ENCODE peak calls at places on chromosomes 1 and 21, in six cellular contexts. A, C, G, B, O and N are unnamed samples.

GRCh38 chr1:53562256-53562982 is 103.2 kb downstream of the DMRTB1 start:
- DNase-seq in A (no peak), C (no peak), G (no peak), B (no peak), O (no peak), N (no peak)

GRCh38 chr1:207838156-207839082 is 72.5 kb downstream of the CD34 start:
- DNase-seq in A (no peak), C (no peak), G (no peak), B (peak), O (no peak), N (no peak)

GRCh38 chr1:202058001-202058908 is 47.9 kb downstream of the ELF3 start:
- DNase-seq in A (peak), C (peak), G (peak), B (peak), O (no peak), N (peak)

GRCh38 chr1:18856435-18856834 is 3.0 kb downstream of the TAS1R2 start:
- DNase-seq in A (no peak), C (no peak), G (no peak), B (no peak), O (no peak), N (no peak)

GRCh38 chr1:211783266-211783665 is 47.3 kb downstream of the LPGAT1 start:
- DNase-seq in A (peak), C (no peak), G (no peak), B (no peak), O (no peak), N (no peak)

GRCh38 chr1:78426398-78426797 is 64.4 kb upstream of the PTGFR start:
- DNase-seq in A (no peak), C (no peak), G (no peak), B (no peak), O (no peak), N (no peak)

GRCh38 chr1:25795227-25795626 is 4.8 kb upstream of the SELENON start:
- DNase-seq in A (no peak), C (no peak), G (no peak), B (no peak), O (no peak), N (no peak)

GRCh38 chr1:40153073-40153770 is 8.0 kb upstream of the RLF start:
- DNase-seq in A (peak), C (peak), G (peak), B (peak), O (peak), N (peak)

GRCh38 chr1:201020647-201021332 is 2.7 kb downstream of the KIF21B start:
- DNase-seq in A (no peak), C (peak), G (no peak), B (peak), O (no peak), N (peak)

GRCh38 chr1:160208179-160209040 is 3.2 kb downstream of the PEA15 start:
- DNase-seq in A (peak), C (no peak), G (no peak), B (no peak), O (no peak), N (no peak)

GRCh38 chr1:66244429-66244828 is 289.5 kb upstream of the SGIP1 start:
- DNase-seq in A (no peak), C (no peak), G (no peak), B (no peak), O (no peak), N (no peak)

GRCh38 chr1:19439464-19440171 is 45.7 kb downstream of the CAPZB start:
- DNase-seq in A (peak), C (peak), G (no peak), B (peak), O (no peak), N (peak)

GRCh38 chr1:15191785-15192184 is 38.2 kb downstream of the TMEM51 start:
- DNase-seq in A (no peak), C (no peak), G (no peak), B (no peak), O (no peak), N (no peak)

GRCh38 chr1:171739646-171740045 is 2.2 kb downstream of the VAMP4 start:
- DNase-seq in A (peak), C (no peak), G (no peak), B (no peak), O (no peak), N (no peak)

GRCh38 chr1:3373700-3374405 is 80.6 kb upstream of the ARHGEF16 start:
- DNase-seq in A (no peak), C (no peak), G (no peak), B (no peak), O (no peak), N (no peak)

GRCh38 chr1:88061106-88061829 is 622.8 kb upstream of the PKN2 start:
- DNase-seq in A (peak), C (peak), G (peak), B (peak), O (no peak), N (peak)

GRCh38 chr1:92484472-92485373 is 2.0 kb downstream of the GFI1 start:
- DNase-seq in A (peak), C (peak), G (no peak), B (no peak), O (no peak), N (peak)

GRCh38 chr1:57118948-57119637 is 153.3 kb upstream of the C8B start:
- DNase-seq in A (no peak), C (no peak), G (no peak), B (no peak), O (no peak), N (no peak)

GRCh38 chr1:147673816-147674215 is 3.5 kb upstream of the ACP6 start:
- DNase-seq in A (no peak), C (no peak), G (no peak), B (no peak), O (no peak), N (no peak)
- TF ChIP-seq MYC in A (no peak), C (no peak), G (no peak), B (no peak), O (no peak), N (no peak)

GRCh38 chr1:155324041-155324716 is 3.5 kb downstream of the RUSC1 start:
- DNase-seq in A (peak), C (peak), G (peak), B (peak), O (peak), N (peak)

GRCh38 chr1:155322571-155322952 is 1.9 kb downstream of the RUSC1 start:
- DNase-seq in A (peak), C (no peak), G (no peak), B (no peak), O (no peak), N (peak)

GRCh38 chr1:155323729-155324040 is 3.0 kb downstream of the RUSC1 start:
- DNase-seq in A (peak), C (peak), G (peak), B (peak), O (no peak), N (peak)

GRCh38 chr1:155321577-155322497 is 1.1 kb downstream of the RUSC1 start:
- DNase-seq in A (peak), C (no peak), G (no peak), B (no peak), O (no peak), N (no peak)

GRCh38 chr1:155322953-155323728 is 2.4 kb downstream of the RUSC1 start:
- DNase-seq in A (peak), C (peak), G (peak), B (peak), O (no peak), N (peak)
- H3K4me3 ChIP-seq in A (peak), C (peak), G (peak), B (peak), O (peak), N (peak)

GRCh38 chr1:37391181-37391949 is 83.0 kb upstream of the ZC3H12A start:
- DNase-seq in A (no peak), C (peak), G (no peak), B (peak), O (no peak), N (peak)

GRCh38 chr1:37394574-37395464 is 79.6 kb upstream of the ZC3H12A start:
- DNase-seq in A (no peak), C (peak), G (no peak), B (no peak), O (no peak), N (no peak)

GRCh38 chr1:37393585-37394120 is 80.7 kb upstream of the ZC3H12A start:
- DNase-seq in A (no peak), C (no peak), G (no peak), B (no peak), O (no peak), N (no peak)

GRCh38 chr1:37392051-37392450 is 82.3 kb upstream of the ZC3H12A start:
- DNase-seq in A (no peak), C (no peak), G (no peak), B (no peak), O (no peak), N (no peak)

DNA sequence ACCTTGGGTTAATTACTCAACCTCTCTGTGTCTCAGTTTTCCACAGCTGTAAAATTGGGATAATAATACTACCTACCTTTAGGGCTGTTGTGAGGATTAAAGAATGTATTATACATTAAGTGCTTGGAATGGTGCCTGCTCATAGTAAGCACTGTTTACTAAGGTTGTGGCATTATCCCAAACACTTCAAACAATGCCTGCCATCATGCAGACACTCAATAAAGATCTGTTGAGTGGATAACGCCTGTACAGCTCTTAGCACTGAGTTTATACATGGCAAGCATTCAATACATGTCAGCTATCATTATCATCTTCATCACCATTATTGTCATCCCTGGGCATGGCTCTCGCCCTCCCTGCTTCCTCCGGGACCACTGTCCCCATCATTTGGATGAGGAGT is 81.2 kb upstream of the ZC3H12A start:
- DNase-seq in A (no peak), C (no peak), G (no peak), B (no peak), O (no peak), N (no peak)
- TF ChIP-seq MYC in A (no peak), C (no peak), G (no peak), B (no peak), O (no peak), N (no peak)

GRCh38 chr21:39185157-39185556 is 1.9 kb upstream of the PSMG1 start:
- DNase-seq in A (no peak), C (no peak), G (no peak), B (no peak), O (no peak), N (no peak)
- H3K4me3 ChIP-seq in A (no peak), C (no peak), G (no peak), B (no peak), O (peak), N (no peak)

GRCh38 chr1:101330427-101331130 is 93.8 kb downstream of the S1PR1 start:
- DNase-seq in A (no peak), C (no peak), G (no peak), B (no peak), O (no peak), N (no peak)
- TF ChIP-seq MYC in A (no peak), C (no peak), G (no peak), B (no peak), O (no peak), N (no peak)

DNA sequence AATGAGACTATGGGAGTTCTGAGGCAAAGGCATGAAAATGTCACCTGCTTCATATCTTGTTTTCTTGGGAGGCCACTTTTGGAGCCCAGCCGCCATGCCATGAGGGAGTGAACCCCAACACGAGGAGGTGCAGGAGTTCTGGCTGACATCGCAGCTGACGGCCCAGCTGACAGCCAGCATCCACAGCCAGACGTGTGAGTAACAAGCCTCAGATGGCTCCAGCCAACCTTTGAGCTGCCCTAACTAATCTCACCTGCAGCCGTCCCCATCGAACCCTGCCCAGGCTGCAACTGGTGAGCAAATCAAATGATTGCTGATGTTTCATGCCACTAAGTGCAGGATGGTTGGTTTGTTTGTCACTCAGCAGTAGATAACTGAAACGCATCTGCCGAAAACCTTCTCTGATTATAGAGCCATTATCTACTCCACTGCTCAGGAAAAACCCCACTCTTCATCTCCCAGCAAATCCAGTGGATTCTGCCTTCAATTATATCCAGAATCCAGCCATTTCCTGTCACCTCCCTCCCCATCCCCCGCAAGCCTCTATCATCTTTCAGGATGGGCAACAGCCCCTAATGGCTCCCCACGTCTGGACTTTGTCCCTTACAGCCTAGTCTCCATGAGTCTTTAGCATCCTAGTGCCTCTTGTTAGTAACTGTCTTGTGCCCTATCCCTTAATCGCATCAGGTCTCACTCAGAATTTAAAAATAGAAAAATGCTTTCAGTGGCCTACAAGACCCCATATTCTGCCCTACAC is 18.5 kb upstream of the RAB4A start:
- DNase-seq in A (no peak), C (no peak), G (no peak), B (no peak), O (no peak), N (no peak)
- H3K4me3 ChIP-seq in A (no peak), C (no peak), G (no peak), B (no peak), O (no peak), N (no peak)

DNA sequence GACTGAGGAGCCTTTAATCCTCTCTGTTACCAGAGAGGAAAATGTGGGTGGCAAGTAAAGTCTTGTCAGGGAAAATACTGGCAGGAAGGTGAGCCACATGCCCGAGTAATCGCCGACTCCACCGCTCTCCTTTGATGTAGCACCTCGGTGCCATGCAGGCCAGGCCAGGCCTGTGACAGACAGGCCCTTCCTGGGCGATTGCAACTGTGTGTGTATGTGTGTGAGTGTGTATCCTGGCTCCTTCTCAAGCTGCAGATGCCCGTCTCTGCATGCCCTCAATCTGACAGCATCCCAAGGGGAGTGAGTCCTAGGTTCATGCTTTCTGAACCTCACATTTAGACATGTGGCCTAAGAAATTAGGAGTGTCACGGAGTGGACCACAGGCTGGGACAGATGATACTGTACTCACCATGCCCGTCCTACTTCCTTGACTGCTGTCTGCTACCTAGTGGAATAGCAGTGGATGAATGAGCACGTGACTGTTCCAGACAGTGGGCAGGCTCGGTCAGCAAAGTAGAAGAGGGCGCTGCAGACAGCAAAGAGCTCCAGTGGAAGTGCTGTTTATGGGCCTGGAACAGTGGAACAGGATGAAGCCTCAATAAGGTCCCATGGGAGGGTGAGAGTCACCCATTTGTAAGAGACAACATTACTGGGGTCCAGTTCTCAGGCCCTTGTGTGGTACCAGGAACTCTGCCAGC is 25.3 kb downstream of the SERTAD4 start:
- DNase-seq in A (no peak), C (no peak), G (no peak), B (no peak), O (no peak), N (no peak)
- TF ChIP-seq MYC in A (no peak), C (no peak), G (no peak), B (no peak), O (no peak), N (no peak)